ENCODE peak calls at places on chromosome 10, in ten cellular contexts. L is K562, Y is adrenal gland, C is IMR-90, I is A549, U is endothelial cell of umbilical vein, R is HepG2, S is prostate gland, W is H1, J is transverse colon. Z is an unnamed sample.

GRCh38 chr10:49518982-49519578 is 19.8 kb downstream of the ERCC6 start:
- DNase-seq in L (peak), Y (peak), C (peak), I (peak), U (peak), R (peak), S (peak), W (no peak), J (no peak), Z (peak)

GRCh38 chr10:7756360-7756992 is 31.3 kb downstream of the KIN start:
- DNase-seq in L (peak), Y (peak), C (peak), I (peak), U (peak), R (peak), S (no peak), W (no peak), J (peak), Z (no peak)

GRCh38 chr10:16470747-16471146 is 33.9 kb downstream of the PTER start:
- DNase-seq in L (peak), Y (peak), C (no peak), I (no peak), U (peak), R (no peak), S (no peak), W (no peak), J (no peak), Z (no peak)

GRCh38 chr10:124601431-124602120 is 140.0 kb downstream of the LHPP start:
- DNase-seq in L (no peak), Y (no peak), C (no peak), I (no peak), U (no peak), R (no peak), S (no peak), W (no peak), J (no peak), Z (no peak)

GRCh38 chr10:128481152-128481551 is 354.9 kb upstream of the MKI67 start:
- DNase-seq in L (no peak), Y (no peak), C (no peak), I (no peak), U (no peak), R (no peak), S (no peak), W (no peak), J (no peak), Z (no peak)

GRCh38 chr10:43204394-43204942 is 62.4 kb downstream of the RASGEF1A start:
- DNase-seq in L (no peak), Y (no peak), C (no peak), I (no peak), U (no peak), R (no peak), S (no peak), W (no peak), J (no peak), Z (no peak)

GRCh38 chr10:6089334-6090219 is 743 bp downstream of the RBM17 start:
- DNase-seq in L (peak), Y (peak), C (no peak), I (no peak), U (peak), R (peak), S (no peak), W (no peak), J (peak), Z (peak)

GRCh38 chr10:119406888-119407777 is 135.4 kb downstream of the RGS10 start:
- DNase-seq in L (no peak), Y (no peak), C (no peak), I (no peak), U (no peak), R (no peak), S (no peak), W (no peak), J (no peak), Z (no peak)

GRCh38 chr10:95909591-95909990 is 1.8 kb downstream of the CC2D2B start:
- DNase-seq in L (no peak), Y (no peak), C (no peak), I (no peak), U (no peak), R (no peak), S (no peak), W (no peak), J (no peak), Z (no peak)

GRCh38 chr10:28719789-28720436 is 42.6 kb downstream of the BAMBI start:
- DNase-seq in L (peak), Y (no peak), C (peak), I (peak), U (peak), R (peak), S (no peak), W (no peak), J (no peak), Z (peak)

GRCh38 chr10:59176241-59177030 is at the start of gene PHYHIPL:
- DNase-seq in L (no peak), Y (peak), C (no peak), I (peak), U (no peak), R (peak), S (peak), W (no peak), J (no peak), Z (no peak)

GRCh38 chr10:63273575-63273974 is 140.4 kb downstream of the NRBF2 start:
- DNase-seq in L (no peak), Y (no peak), C (peak), I (no peak), U (peak), R (no peak), S (no peak), W (no peak), J (no peak), Z (no peak)

GRCh38 chr10:86710987-86711236 is 42.6 kb downstream of the LDB3 start:
- DNase-seq in L (no peak), Y (no peak), C (no peak), I (no peak), U (no peak), R (no peak), S (no peak), W (no peak), J (no peak), Z (no peak)

GRCh38 chr10:86711957-86712708 is 43.8 kb downstream of the LDB3 start:
- DNase-seq in L (no peak), Y (no peak), C (peak), I (peak), U (no peak), R (no peak), S (peak), W (no peak), J (no peak), Z (peak)

GRCh38 chr10:86709786-86710185 is 41.5 kb downstream of the LDB3 start:
- DNase-seq in L (no peak), Y (no peak), C (no peak), I (no peak), U (no peak), R (no peak), S (no peak), W (no peak), J (no peak), Z (no peak)

GRCh38 chr10:86708783-86709778 is 40.8 kb downstream of the LDB3 start:
- DNase-seq in L (no peak), Y (no peak), C (no peak), I (no peak), U (no peak), R (no peak), S (no peak), W (no peak), J (no peak), Z (no peak)

DNA sequence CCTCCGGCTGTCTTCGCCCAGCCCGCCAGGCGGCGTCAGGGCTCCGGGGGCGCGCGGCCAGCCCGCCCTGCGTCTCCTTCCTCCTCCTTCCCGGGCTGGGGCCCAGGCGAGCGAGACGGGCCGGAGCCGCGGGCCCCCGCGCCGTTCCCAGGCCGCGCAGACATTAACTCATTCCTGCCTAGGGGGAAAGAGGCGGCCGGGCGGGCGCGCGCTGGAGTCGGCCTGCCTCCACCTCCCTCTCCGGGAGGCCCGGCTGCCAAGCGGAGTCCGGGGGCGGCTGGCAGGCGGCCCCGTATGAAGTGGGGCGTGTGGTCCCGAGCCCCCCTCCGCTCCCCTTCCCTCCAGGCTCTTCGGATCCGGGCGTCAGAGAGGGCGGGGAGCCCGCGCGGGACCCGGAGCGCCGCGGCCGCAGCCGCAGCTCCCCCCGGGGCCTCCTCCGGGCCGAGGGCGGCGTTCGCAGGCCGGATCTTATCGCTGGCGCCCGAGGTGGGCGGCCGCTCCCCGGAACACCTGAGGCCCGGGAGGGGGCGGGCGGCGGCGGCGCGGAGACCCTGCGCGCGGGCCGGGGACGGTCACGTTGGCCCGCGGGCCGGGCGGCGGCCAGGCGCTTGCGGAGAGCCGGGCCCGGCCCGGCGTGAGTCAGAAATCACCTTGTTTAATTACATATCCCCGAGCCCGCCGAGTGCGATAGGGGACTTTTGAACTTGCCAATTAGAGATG is 43.1 kb downstream of the LDB3 start:
- DNase-seq in L (peak), Y (peak), C (peak), I (peak), U (peak), R (peak), S (peak), W (peak), J (peak), Z (peak)
- TF ChIP-seq POLR2A in L (peak), Y (peak), C (peak), I (peak), U (no peak), R (peak), S (peak), W (peak), J (peak), Z (peak)

DNA sequence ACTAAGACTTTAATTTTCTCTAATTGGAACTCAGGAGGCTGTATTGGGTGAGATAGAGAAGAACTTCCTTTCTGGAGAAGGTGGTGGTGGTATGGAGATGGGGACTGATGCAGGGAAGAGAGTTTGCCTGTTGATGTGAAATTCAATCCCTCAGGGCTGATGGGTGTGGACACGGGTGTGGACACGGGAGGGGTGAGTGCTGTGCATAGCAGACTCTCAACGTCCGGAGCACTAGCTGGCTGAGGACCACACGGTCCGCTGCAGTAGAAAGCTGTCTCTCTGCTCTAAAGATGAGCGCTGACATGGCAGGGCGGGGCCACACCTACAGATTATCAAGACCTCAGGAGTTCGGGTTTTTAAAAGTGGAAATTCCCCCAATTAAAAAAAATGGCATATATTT is 148.5 kb upstream of the PITRM1 start:
- DNase-seq in L (no peak), Y (no peak), C (no peak), I (no peak), U (no peak), R (no peak), S (no peak), W (no peak), J (no peak), Z (no peak)
- TF ChIP-seq POLR2A in L (no peak), Y (no peak), C (no peak), I (no peak), U (no peak), R (no peak), S (no peak), W (no peak), J (no peak), Z (no peak)

GRCh38 chr10:66322777-66323176 is 603.1 kb upstream of the LRRTM3 start:
- DNase-seq in L (no peak), Y (no peak), C (no peak), I (no peak), U (no peak), R (no peak), S (no peak), W (no peak), J (no peak), Z (no peak)

GRCh38 chr10:66322261-66322660 is 603.6 kb upstream of the LRRTM3 start:
- DNase-seq in L (no peak), Y (no peak), C (no peak), I (no peak), U (no peak), R (no peak), S (no peak), W (no peak), J (no peak), Z (no peak)

GRCh38 chr10:66321746-66322145 is 604.1 kb upstream of the LRRTM3 start:
- DNase-seq in L (no peak), Y (no peak), C (no peak), I (no peak), U (no peak), R (no peak), S (no peak), W (no peak), J (no peak), Z (no peak)

GRCh38 chr10:66329116-66329515 is 596.7 kb upstream of the LRRTM3 start:
- DNase-seq in L (no peak), Y (no peak), C (no peak), I (no peak), U (no peak), R (no peak), S (no peak), W (peak), J (no peak), Z (no peak)

GRCh38 chr10:66326876-66327275 is 599.0 kb upstream of the LRRTM3 start:
- DNase-seq in L (no peak), Y (no peak), C (no peak), I (no peak), U (no peak), R (no peak), S (no peak), W (no peak), J (no peak), Z (no peak)
- TF ChIP-seq POLR2A in L (no peak), Y (no peak), C (no peak), I (no peak), U (no peak), R (no peak), S (no peak), W (no peak), J (no peak), Z (no peak)

GRCh38 chr10:77592510-77592909 is 45.1 kb downstream of the KCNMA1 start:
- DNase-seq in L (no peak), Y (no peak), C (no peak), I (no peak), U (no peak), R (no peak), S (no peak), W (no peak), J (no peak), Z (no peak)

GRCh38 chr10:77592946-77593636 is 44.5 kb downstream of the KCNMA1 start:
- DNase-seq in L (peak), Y (peak), C (peak), I (peak), U (peak), R (no peak), S (no peak), W (no peak), J (peak), Z (peak)

GRCh38 chr10:77588886-77589285 is 48.7 kb downstream of the KCNMA1 start:
- DNase-seq in L (no peak), Y (no peak), C (no peak), I (no peak), U (no peak), R (no peak), S (no peak), W (no peak), J (no peak), Z (no peak)

GRCh38 chr10:77590344-77591237 is 47.0 kb downstream of the KCNMA1 start:
- DNase-seq in L (no peak), Y (peak), C (no peak), I (no peak), U (no peak), R (no peak), S (no peak), W (no peak), J (no peak), Z (no peak)

GRCh38 chr10:77591238-77591880 is 46.2 kb downstream of the KCNMA1 start:
- DNase-seq in L (no peak), Y (no peak), C (no peak), I (no peak), U (no peak), R (no peak), S (no peak), W (no peak), J (no peak), Z (no peak)
- TF ChIP-seq POLR2A in L (no peak), Y (no peak), C (no peak), I (no peak), U (no peak), R (no peak), S (no peak), W (no peak), J (no peak), Z (no peak)

DNA sequence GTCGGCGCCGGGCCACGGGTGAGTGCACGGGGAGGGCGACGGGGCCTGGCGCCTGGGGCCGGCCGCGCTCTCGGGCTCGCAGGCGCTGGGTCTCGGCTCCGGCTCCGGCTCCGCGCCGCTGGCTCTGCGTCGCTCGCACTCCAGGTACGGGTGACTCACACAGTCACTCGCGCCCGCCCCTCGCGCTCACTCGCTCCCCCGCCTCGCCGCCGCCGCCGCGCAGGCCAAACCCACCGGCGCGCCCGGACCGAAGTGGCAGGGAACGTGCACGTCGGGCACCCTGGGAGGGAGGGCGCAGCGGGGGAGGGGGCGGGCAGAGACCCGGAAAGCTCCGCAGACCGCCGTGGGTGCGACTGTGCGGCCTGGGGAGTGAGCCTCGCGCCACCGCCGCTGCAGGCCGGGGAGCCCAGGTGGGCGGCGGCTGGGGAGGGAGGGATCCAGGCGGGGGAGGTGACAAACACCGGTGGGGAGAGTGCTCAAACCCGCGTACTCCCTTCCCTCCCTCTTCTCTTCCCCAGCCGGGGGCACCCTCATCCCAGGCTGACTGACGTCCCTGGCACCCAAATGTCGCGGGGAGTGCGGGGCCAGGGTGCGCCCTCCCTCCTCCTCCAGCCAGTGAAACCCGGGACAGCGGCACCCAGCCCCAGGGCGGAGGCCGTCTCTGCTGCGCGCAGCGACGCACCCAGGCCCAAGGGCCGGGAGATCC is 277.0 kb upstream of the NEBL start:
- DNase-seq in L (peak), Y (peak), C (no peak), I (peak), U (no peak), R (no peak), S (peak), W (no peak), J (peak), Z (peak)
- TF ChIP-seq POLR2A in L (no peak), Y (peak), C (no peak), I (peak), U (no peak), R (no peak), S (peak), W (no peak), J (peak), Z (no peak)

DNA sequence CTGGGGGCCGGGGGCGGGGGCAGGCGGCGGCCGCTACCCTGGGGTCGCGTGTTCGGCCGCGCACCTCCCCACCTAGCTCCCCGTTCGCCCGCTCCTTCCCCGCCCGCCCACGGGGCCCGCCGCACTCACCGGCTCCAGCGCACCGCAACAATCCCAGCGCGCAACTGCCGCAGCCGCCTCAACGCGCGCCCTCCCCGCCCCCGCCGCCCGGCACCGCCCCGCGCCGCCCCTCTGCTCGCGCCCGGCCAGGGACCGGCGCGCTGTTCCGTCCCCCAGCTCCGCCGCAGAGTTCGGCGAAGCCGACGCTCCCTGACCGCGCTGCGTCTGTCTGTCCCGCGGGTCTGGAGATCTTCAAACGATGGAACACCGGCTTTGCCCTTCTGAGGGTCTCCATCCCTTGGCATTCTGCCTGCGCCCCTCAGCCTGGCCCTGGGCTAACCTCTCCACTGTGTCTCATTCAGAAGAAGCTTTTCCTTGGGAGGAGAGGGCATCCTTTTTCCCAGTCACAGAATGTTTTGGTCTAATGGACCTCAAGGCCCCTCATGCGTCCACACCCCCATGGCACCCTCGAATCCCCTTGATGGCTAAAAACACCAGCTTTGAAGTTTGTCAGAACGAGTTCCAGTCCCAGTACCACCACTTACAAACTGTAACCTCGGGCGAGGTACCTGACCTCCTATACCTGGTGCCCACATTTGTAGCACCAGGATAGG is at the start of gene NT5C2:
- DNase-seq in L (peak), Y (peak), C (peak), I (peak), U (peak), R (peak), S (peak), W (no peak), J (peak), Z (peak)
- TF ChIP-seq POLR2A in L (no peak), Y (no peak), C (no peak), I (peak), U (peak), R (no peak), S (peak), W (peak), J (no peak), Z (peak)

DNA sequence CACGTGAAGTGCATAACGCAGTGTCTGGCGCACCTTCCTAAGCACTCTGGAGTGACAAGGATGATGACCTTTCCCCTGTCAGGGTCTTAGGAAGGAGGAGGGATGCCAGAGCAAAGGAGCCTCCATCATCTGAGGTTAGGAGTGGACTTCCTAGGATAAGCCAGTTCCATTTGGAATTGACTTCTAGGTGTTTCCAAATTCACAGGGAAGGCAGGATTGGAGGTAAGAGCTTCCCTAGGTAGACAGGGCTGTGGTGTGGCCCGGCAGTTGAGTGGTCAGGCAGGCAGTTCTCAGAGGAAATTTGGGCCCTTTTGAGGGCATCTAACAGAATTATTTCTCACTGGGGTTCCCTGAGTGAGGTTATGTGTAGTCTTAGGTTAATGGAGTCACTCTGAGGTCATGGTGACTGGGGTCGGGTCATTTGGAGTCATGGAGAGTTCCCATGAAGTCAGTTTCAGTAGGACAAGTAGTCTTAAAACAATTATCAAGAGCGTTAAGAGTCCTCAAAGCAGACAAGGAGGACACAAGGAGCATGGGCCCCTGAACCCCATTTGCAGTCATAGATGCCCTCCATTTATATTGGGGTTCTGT is 8.2 kb downstream of the PPIF start:
- DNase-seq in L (no peak), Y (no peak), C (no peak), I (no peak), U (no peak), R (no peak), S (no peak), W (no peak), J (no peak), Z (peak)
- TF ChIP-seq POLR2A in L (peak), Y (no peak), C (no peak), I (no peak), U (no peak), R (no peak), S (no peak), W (no peak), J (no peak), Z (no peak)

GRCh38 chr10:1069680-1070079 is 13.5 kb downstream of the WDR37 start:
- DNase-seq in L (no peak), Y (no peak), C (no peak), I (no peak), U (no peak), R (no peak), S (no peak), W (no peak), J (no peak), Z (no peak)
- TF ChIP-seq POLR2A in L (no peak), Y (no peak), C (no peak), I (no peak), U (no peak), R (no peak), S (no peak), W (no peak), J (no peak), Z (no peak)

Z was measured in H54.